ENCODE peak calls at places on chromosomes 2 and 18, in six cellular contexts. N is progenitor cell of endocrine pancreas, Q is cardiac fibroblast, Z is germinal center, Y is activated T-cell treated with anti-CD3 and anti-CD28 coated beads for 1 hour, W is non-pigmented ciliary epithelial cell. A is an unnamed sample.

GRCh38 chr2:209663666-209664065 is 108.0 kb upstream of the UNC80 start:
- DNase-seq in W (no peak), Z (no peak), Y (no peak), N (no peak), Q (no peak), A (no peak)

GRCh38 chr2:200850512-200851256 is 13.8 kb downstream of the CLK1 start:
- DNase-seq in W (no peak), Q (no peak), Y (no peak), N (no peak), Z (no peak), A (no peak)

GRCh38 chr2:105143467-105144127 is 97.9 kb upstream of the GPR45 start:
- DNase-seq in Z (peak), W (no peak), N (peak), Q (no peak), Y (no peak), A (no peak)

GRCh38 chr2:30293303-30293912 is 62.1 kb downstream of the LBH start:
- DNase-seq in Z (no peak), W (peak), N (no peak), Q (peak), Y (no peak), A (no peak)

GRCh38 chr2:210440206-210440605 is 36.4 kb downstream of the LANCL1 start:
- DNase-seq in Q (no peak), Y (no peak), W (no peak), N (no peak), Z (no peak), A (no peak)

GRCh38 chr18:68394705-68395104 is 320.2 kb downstream of the TMX3 start:
- DNase-seq in Z (no peak), N (no peak), Q (peak), W (no peak), Y (no peak), A (no peak)

GRCh38 chr2:43078301-43078700 is 148.1 kb downstream of the ZFP36L2 start:
- DNase-seq in W (no peak), Z (no peak), Y (no peak), N (no peak), Q (no peak), A (no peak)

GRCh38 chr2:30348825-30349224 is 98.2 kb upstream of the LCLAT1 start:
- DNase-seq in W (no peak), Q (no peak), N (no peak), Z (no peak), Y (no peak), A (no peak)

GRCh38 chr2:231364961-231365810 is 30.3 kb upstream of the B3GNT7 start:
- DNase-seq in Y (no peak), W (peak), Q (peak), N (no peak), Z (no peak), A (no peak)

GRCh38 chr2:136985044-136985443 is 219.7 kb downstream of the THSD7B start:
- DNase-seq in N (no peak), Z (no peak), W (no peak), Q (peak), Y (no peak), A (no peak)

GRCh38 chr18:712401-713134 is at the start of gene ENOSF1:
- DNase-seq in N (peak), W (no peak), Q (peak), Z (peak), Y (peak), A (peak)

GRCh38 chr2:239162141-239162821 is 238.5 kb downstream of the HDAC4 start:
- DNase-seq in W (no peak), Q (no peak), N (no peak), Z (no peak), Y (no peak), A (no peak)

GRCh38 chr2:128008089-128008672 is 19.7 kb downstream of the SAP130 start:
- DNase-seq in W (no peak), Y (no peak), Q (no peak), Z (no peak), N (no peak), A (no peak)

GRCh38 chr2:130848518-130849210 is 11.9 kb downstream of the ARHGEF4 start:
- DNase-seq in Y (no peak), N (no peak), Q (no peak), Z (no peak), W (no peak), A (no peak)

GRCh38 chr2:156845806-156846558 is 409.8 kb downstream of the GPD2 start:
- DNase-seq in W (no peak), Q (peak), N (no peak), Y (no peak), Z (no peak), A (no peak)

GRCh38 chr18:45448871-45449270 is 166.4 kb upstream of the SLC14A2 start:
- DNase-seq in Y (no peak), Q (no peak), Z (no peak), W (no peak), N (no peak), A (no peak)

GRCh38 chr2:177670791-177671528 is 278.4 kb downstream of the AGPS start:
- DNase-seq in W (no peak), N (no peak), Z (no peak), Q (no peak), Y (no peak), A (no peak)

GRCh38 chr18:74836296-74837139 is 238.8 kb downstream of the ZNF407 start:
- DNase-seq in Q (peak), Z (no peak), W (no peak), Y (no peak), N (no peak), A (no peak)

GRCh38 chr2:168348076-168348475 is 100.7 kb upstream of the STK39 start:
- DNase-seq in N (peak), Y (no peak), Q (peak), W (no peak), Z (peak), A (peak)